ENCODE peak calls at places on chromosome 11, in six cellular contexts. C, T, V, H, E and M are unnamed samples.

GRCh38 chr11:123838199-123838598 is 32.0 kb upstream of the OR6M1 start:
- DNase-seq in C (no peak), T (no peak), V (no peak), H (no peak), E (no peak), M (no peak)

GRCh38 chr11:130782361-130783221 is 133.7 kb downstream of the SNX19 start:
- DNase-seq in C (peak; percentile 52), T (peak; percentile 98), V (no peak), H (peak; percentile 64), E (no peak), M (no peak)

GRCh38 chr11:19328586-19329311 is 88.0 kb upstream of the E2F8 start:
- DNase-seq in C (no peak), T (no peak), V (no peak), H (no peak), E (no peak), M (no peak)

GRCh38 chr11:66739983-66740382 is 11.0 kb upstream of the SPTBN2 start:
- DNase-seq in C (peak; percentile 69), T (peak; percentile 52), V (no peak), H (no peak), E (no peak), M (no peak)

GRCh38 chr11:114308689-114309089 is 12.5 kb downstream of the NNMT start:
- DNase-seq in C (no peak), T (peak; percentile 90), V (no peak), H (peak; percentile 62), E (no peak), M (no peak)

GRCh38 chr11:73397468-73398131 is 21.4 kb downstream of the RELT start:
- DNase-seq in C (no peak), T (no peak), V (no peak), H (no peak), E (no peak), M (no peak)

GRCh38 chr11:45266693-45267451 is 19.3 kb downstream of the SYT13 start:
- DNase-seq in C (no peak), T (no peak), V (no peak), H (no peak), E (no peak), M (peak; percentile 20)

GRCh38 chr11:69326622-69327219 is 32.8 kb downstream of the MYEOV start:
- DNase-seq in C (no peak), T (no peak), V (no peak), H (no peak), E (no peak), M (no peak)

GRCh38 chr11:74276581-74276980 is 34.9 kb downstream of the P4HA3 start:
- DNase-seq in C (peak; percentile 76), T (peak; percentile 62), V (no peak), H (no peak), E (no peak), M (no peak)

GRCh38 chr11:69318093-69318420 is 24.1 kb downstream of the MYEOV start:
- DNase-seq in C (no peak), T (no peak), V (no peak), H (no peak), E (no peak), M (no peak)

GRCh38 chr11:116641561-116642045 is 131.2 kb downstream of the BUD13 start:
- DNase-seq in C (no peak), T (peak; percentile 11), V (peak; percentile 17), H (no peak), E (no peak), M (peak; percentile 50)

GRCh38 chr11:2401436-2401984 is 960 bp downstream of the TSSC4 start:
- DNase-seq in C (no peak), T (no peak), V (no peak), H (no peak), E (no peak), M (no peak)

GRCh38 chr11:111441443-111441842 is 62.4 kb upstream of the POU2AF1 start:
- DNase-seq in C (peak; percentile 99), T (no peak), V (no peak), H (peak; percentile 58), E (no peak), M (peak; percentile 39)

GRCh38 chr11:16778876-16779275 is 40.4 kb downstream of the C11orf58 start:
- DNase-seq in C (no peak), T (no peak), V (no peak), H (no peak), E (no peak), M (no peak)

GRCh38 chr11:19241260-19242183 is 777 bp upstream of the E2F8 start:
- DNase-seq in C (no peak), T (no peak), V (peak; percentile 75), H (no peak), E (peak; percentile 65), M (peak; percentile 71)

GRCh38 chr11:100434821-100435641 is 252.1 kb upstream of the ARHGAP42 start:
- DNase-seq in C (no peak), T (no peak), V (no peak), H (no peak), E (no peak), M (no peak)

GRCh38 chr11:131823772-131824171 is 453.4 kb downstream of the NTM start:
- DNase-seq in C (no peak), T (no peak), V (no peak), H (no peak), E (no peak), M (no peak)

GRCh38 chr11:116185551-116185950 is 587.2 kb downstream of the BUD13 start:
- DNase-seq in C (no peak), T (no peak), V (no peak), H (no peak), E (no peak), M (no peak)

GRCh38 chr11:2526808-2527381 is 82.1 kb downstream of the KCNQ1 start:
- DNase-seq in C (no peak), T (no peak), V (peak; percentile 60), H (no peak), E (peak; percentile 68), M (peak; percentile 65)

GRCh38 chr11:45095691-45096010 is 50.8 kb upstream of the PRDM11 start:
- DNase-seq in C (no peak), T (no peak), V (no peak), H (no peak), E (no peak), M (no peak)

GRCh38 chr11:95925011-95925410 is 1.1 kb upstream of the MTMR2 start:
- DNase-seq in C (peak; percentile 34), T (peak; percentile 53), V (no peak), H (peak; percentile 28), E (no peak), M (no peak)

GRCh38 chr11:6567371-6567745 is 36.1 kb downstream of the RRP8 start:
- DNase-seq in C (no peak), T (no peak), V (no peak), H (no peak), E (no peak), M (no peak)

GRCh38 chr11:133836076-133836548 is 9.2 kb downstream of the SPATA19 start:
- DNase-seq in C (no peak), T (no peak), V (no peak), H (no peak), E (no peak), M (no peak)

GRCh38 chr11:82858556-82859091 is 41.6 kb downstream of the PRCP start:
- DNase-seq in C (peak; percentile 71), T (peak; percentile 82), V (no peak), H (peak; percentile 63), E (no peak), M (no peak)

GRCh38 chr11:60830478-60831142 is 11.3 kb upstream of the CCDC86 start:
- DNase-seq in C (no peak), T (no peak), V (no peak), H (no peak), E (no peak), M (no peak)

GRCh38 chr11:808427-809286 is 1.1 kb upstream of the RPLP2 start:
- DNase-seq in C (no peak), T (no peak), V (no peak), H (no peak), E (peak; percentile 96), M (peak; percentile 70)

GRCh38 chr11:61783717-61784505 is 8.5 kb downstream of the TMEM258 start:
- DNase-seq in C (peak; percentile 71), T (no peak), V (no peak), H (no peak), E (peak; percentile 34), M (no peak)

GRCh38 chr11:108224908-108225786 is 2.3 kb downstream of the ATM start:
- DNase-seq in C (no peak), T (no peak), V (peak; percentile 61), H (no peak), E (no peak), M (peak; percentile 67)

GRCh38 chr11:99548264-99548663 is 527.5 kb downstream of the CNTN5 start:
- DNase-seq in C (peak; percentile 17), T (no peak), V (no peak), H (peak; percentile 65), E (no peak), M (peak; percentile 19)

GRCh38 chr11:12964650-12965049 is 44.5 kb upstream of the RASSF10 start:
- DNase-seq in C (no peak), T (no peak), V (no peak), H (no peak), E (no peak), M (no peak)
- H3K4me3 ChIP-seq in C (no peak overlapping the region), T (no peak overlapping the region), V (no peak overlapping the region), H (no peak overlapping the region), E (no peak overlapping the region), M (no peak overlapping the region)

GRCh38 chr11:35142481-35143207 is 3.7 kb downstream of the CD44 start:
- DNase-seq in C (peak; percentile 82), T (peak; percentile 68), V (no peak), H (peak; percentile 44), E (no peak), M (no peak)
- TF ChIP-seq CTCF in C (no peak), T (no peak), V (peak; percentile 18), H (no peak), E (no peak), M (no peak)

GRCh38 chr11:65532388-65533064 is 7.6 kb downstream of the SCYL1 start:
- DNase-seq in C (no peak), T (no peak), V (no peak), H (no peak), E (no peak), M (no peak)
- H3K4me3 ChIP-seq in C (no peak overlapping the region), T (no peak overlapping the region), V (no peak overlapping the region), H (no peak overlapping the region), E (no peak overlapping the region), M (no peak overlapping the region)

GRCh38 chr11:26522912-26523610 is 49.0 kb downstream of the MUC15 start:
- DNase-seq in C (peak; percentile 6), T (peak; percentile 17), V (no peak), H (peak; percentile 28), E (no peak), M (peak; percentile 45)
- TF ChIP-seq CTCF in C (peak; percentile 17), T (peak; percentile 20), V (peak; percentile 57), H (no peak), E (no peak), M (peak; percentile 33)

GRCh38 chr11:58524232-58525036 is 16.5 kb upstream of the OR5B21 start:
- DNase-seq in C (peak; percentile 89), T (peak; percentile 94), V (no peak), H (peak; percentile 87), E (peak; percentile 62), M (peak; percentile 77)
- H3K4me3 ChIP-seq in C (peak overlapping the region; percentile 0), T (peak overlapping the region; percentile 43), V (no peak overlapping the region), H (no peak overlapping the region), E (no peak overlapping the region), M (no peak overlapping the region)

GRCh38 chr11:43924112-43924855 is 18.2 kb upstream of the C11orf96 start:
- DNase-seq in C (no peak), T (no peak), V (no peak), H (no peak), E (peak; percentile 54), M (no peak)
- TF ChIP-seq CTCF in C (no peak), T (no peak), V (peak; percentile 5), H (no peak), E (peak; percentile 8), M (no peak)